ENCODE peak calls at places on chromosomes 3 and 15, in nine cellular contexts. V is stomach, B is tibial nerve, O is heart left ventricle, Q is heart right ventricle, D is lower lobe of right lung, T is cardiac muscle cell, G is GM06990, C is thoracic aorta. P is an unnamed sample.

GRCh38 chr3:51679777-51680176 is 8.7 kb downstream of the TEX264 start:
- DNase-seq in V (no peak), B (no peak), O (peak), Q (no peak), D (no peak), T (no peak), G (no peak), C (no peak), P (no peak)

GRCh38 chr15:60809375-60809774 is 330.4 kb upstream of the ICE2 start:
- DNase-seq in V (no peak), B (no peak), O (no peak), Q (no peak), D (no peak), T (no peak), G (no peak), C (no peak), P (no peak)

GRCh38 chr3:20669184-20669583 is 483.2 kb upstream of the SGO1 start:
- DNase-seq in V (no peak), B (no peak), O (peak), Q (peak), D (no peak), T (peak), G (no peak), C (no peak), P (no peak)

GRCh38 chr15:70281811-70282307 is 184.1 kb upstream of the TLE3 start:
- DNase-seq in V (no peak), B (no peak), O (no peak), Q (no peak), D (no peak), T (peak), G (no peak), C (no peak), P (no peak)

GRCh38 chr15:41354371-41354770 is 21.7 kb downstream of the NUSAP1 start:
- DNase-seq in V (no peak), B (no peak), O (no peak), Q (no peak), D (no peak), T (no peak), G (no peak), C (no peak), P (no peak)

GRCh38 chr15:36414670-36415069 is 164.8 kb upstream of the CDIN1 start:
- DNase-seq in V (no peak), B (no peak), O (no peak), Q (no peak), D (no peak), T (peak), G (no peak), C (no peak), P (no peak)

GRCh38 chr3:161273589-161274218 is 52.6 kb downstream of the NMD3 start:
- DNase-seq in V (no peak), B (no peak), O (no peak), Q (no peak), D (no peak), T (peak), G (no peak), C (no peak), P (no peak)

GRCh38 chr3:113948015-113948917 is 453 bp downstream of the ZDHHC23 start:
- DNase-seq in V (peak), B (no peak), O (no peak), Q (peak), D (peak), T (no peak), G (peak), C (no peak), P (no peak)

GRCh38 chr15:35736150-35736549 is 190.2 kb upstream of the DPH6 start:
- DNase-seq in V (peak), B (no peak), O (no peak), Q (no peak), D (no peak), T (peak), G (no peak), C (no peak), P (no peak)

GRCh38 chr3:147812186-147812911 is 403.2 kb downstream of the ZIC1 start:
- DNase-seq in V (no peak), B (no peak), O (no peak), Q (no peak), D (no peak), T (no peak), G (no peak), C (no peak), P (no peak)

GRCh38 chr3:52891615-52892081 is 5.7 kb downstream of the STIMATE start:
- DNase-seq in V (no peak), B (no peak), O (no peak), Q (no peak), D (peak), T (peak), G (peak), C (no peak), P (no peak)

GRCh38 chr15:42385206-42385979 is 26.1 kb downstream of the CAPN3 start:
- DNase-seq in V (peak), B (no peak), O (no peak), Q (no peak), D (no peak), T (peak), G (no peak), C (no peak), P (no peak)

GRCh38 chr3:137771401-137772230 is 7.5 kb downstream of the SOX14 start:
- DNase-seq in V (no peak), B (no peak), O (no peak), Q (no peak), D (no peak), T (no peak), G (no peak), C (no peak), P (no peak)

GRCh38 chr15:95902606-95903005 is 427.9 kb upstream of the NR2F2 start:
- DNase-seq in V (no peak), B (no peak), O (no peak), Q (no peak), D (no peak), T (no peak), G (no peak), C (no peak), P (no peak)

GRCh38 chr3:16923112-16923511 is 38.4 kb downstream of the PLCL2 start:
- DNase-seq in V (no peak), B (no peak), O (no peak), Q (no peak), D (no peak), T (no peak), G (no peak), C (no peak), P (no peak)

GRCh38 chr15:80171787-80172186 is 19.0 kb downstream of the FAH start:
- DNase-seq in V (no peak), B (no peak), O (no peak), Q (no peak), D (no peak), T (no peak), G (no peak), C (no peak), P (no peak)

GRCh38 chr3:99522147-99522546 is 116.2 kb upstream of the COL8A1 start:
- DNase-seq in V (no peak), B (no peak), O (no peak), Q (no peak), D (no peak), T (no peak), G (no peak), C (no peak), P (no peak)

GRCh38 chr15:65110676-65111292 is 4.2 kb downstream of the UBAP1L start:
- DNase-seq in V (no peak), B (no peak), O (no peak), Q (no peak), D (no peak), T (peak), G (no peak), C (no peak), P (no peak)

GRCh38 chr3:59406943-59407342 is 357.1 kb upstream of the CFAP20DC start:
- DNase-seq in V (no peak), B (no peak), O (no peak), Q (no peak), D (no peak), T (no peak), G (no peak), C (no peak), P (peak)

GRCh38 chr3:107654218-107654617 is 131.5 kb downstream of the BBX start:
- DNase-seq in V (no peak), B (no peak), O (no peak), Q (no peak), D (no peak), T (no peak), G (no peak), C (no peak), P (no peak)

GRCh38 chr15:87326274-87326673 is 930.3 kb downstream of the NTRK3 start:
- DNase-seq in V (no peak), B (no peak), O (no peak), Q (no peak), D (no peak), T (no peak), G (no peak), C (no peak), P (no peak)

GRCh38 chr3:102165367-102165766 is 269.4 kb upstream of the ZPLD1 start:
- DNase-seq in V (no peak), B (no peak), O (no peak), Q (no peak), D (no peak), T (peak), G (no peak), C (no peak), P (no peak)

GRCh38 chr3:41369838-41370237 is 170.5 kb downstream of the CTNNB1 start:
- DNase-seq in V (no peak), B (no peak), O (no peak), Q (no peak), D (no peak), T (no peak), G (no peak), C (no peak), P (no peak)

GRCh38 chr15:74184582-74185091 is 11.1 kb downstream of the ISLR start:
- DNase-seq in V (no peak), B (no peak), O (peak), Q (no peak), D (no peak), T (no peak), G (no peak), C (no peak), P (no peak)

GRCh38 chr3:38026856-38027255 is 2.6 kb downstream of the PLCD1 start:
- DNase-seq in V (no peak), B (no peak), O (no peak), Q (no peak), D (no peak), T (no peak), G (no peak), C (no peak), P (no peak)

GRCh38 chr15:76905855-76906254 is 715 bp upstream of the SCAPER start:
- DNase-seq in V (no peak), B (no peak), O (no peak), Q (peak), D (no peak), T (peak), G (no peak), C (no peak), P (no peak)

GRCh38 chr3:14369675-14370669 is 32.4 kb upstream of the SLC6A6 start:
- DNase-seq in V (peak), B (no peak), O (no peak), Q (no peak), D (peak), T (no peak), G (no peak), C (no peak), P (no peak)

GRCh38 chr3:14373753-14374376 is 28.5 kb upstream of the SLC6A6 start:
- DNase-seq in V (no peak), B (no peak), O (no peak), Q (no peak), D (no peak), T (no peak), G (no peak), C (no peak), P (no peak)

GRCh38 chr3:14370719-14371572 is 31.5 kb upstream of the SLC6A6 start:
- DNase-seq in V (no peak), B (no peak), O (no peak), Q (no peak), D (no peak), T (no peak), G (no peak), C (no peak), P (no peak)

GRCh38 chr3:14372587-14372986 is 29.8 kb upstream of the SLC6A6 start:
- DNase-seq in V (no peak), B (no peak), O (no peak), Q (no peak), D (no peak), T (no peak), G (no peak), C (no peak), P (no peak)

GRCh38 chr3:14371573-14372474 is 30.6 kb upstream of the SLC6A6 start:
- DNase-seq in V (peak), B (peak), O (peak), Q (peak), D (peak), T (peak), G (no peak), C (peak), P (no peak)
- TF ChIP-seq CTCF in V (no peak), B (no peak), O (no peak), Q (no peak), D (peak), T (peak), G (no peak), C (no peak), P (no peak)

GRCh38 chr3:188720636-188721035 is 451.1 kb upstream of the TPRG1 start:
- DNase-seq in V (no peak), B (no peak), O (no peak), Q (no peak), D (no peak), T (peak), G (no peak), C (no peak), P (no peak)

GRCh38 chr3:188721312-188721711 is 450.5 kb upstream of the TPRG1 start:
- DNase-seq in V (no peak), B (no peak), O (no peak), Q (no peak), D (no peak), T (no peak), G (no peak), C (no peak), P (no peak)

GRCh38 chr3:188722963-188723362 is 448.8 kb upstream of the TPRG1 start:
- DNase-seq in V (no peak), B (no peak), O (no peak), Q (no peak), D (no peak), T (no peak), G (no peak), C (no peak), P (no peak)

GRCh38 chr3:188720215-188720614 is 451.6 kb upstream of the TPRG1 start:
- DNase-seq in V (no peak), B (no peak), O (no peak), Q (no peak), D (no peak), T (no peak), G (no peak), C (no peak), P (no peak)

DNA sequence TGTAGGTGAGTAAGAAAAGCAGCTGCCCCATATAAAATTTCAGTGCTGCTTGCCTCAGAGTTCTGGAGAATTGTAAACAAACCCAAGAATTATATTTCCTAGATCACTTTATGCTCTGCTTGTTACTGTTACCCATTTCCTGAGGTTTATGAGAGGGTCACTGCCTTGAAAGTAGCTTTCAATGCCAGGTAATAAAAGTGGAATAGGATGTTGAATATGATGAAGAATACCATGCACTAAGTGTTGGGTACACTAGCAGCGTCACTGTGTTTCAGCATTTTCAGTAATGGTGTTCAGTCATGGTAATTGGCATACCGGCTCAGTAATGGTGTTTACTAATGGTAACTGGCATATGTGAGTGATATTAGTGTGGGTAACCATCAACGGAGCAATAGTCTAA is 449.8 kb upstream of the TPRG1 start:
- DNase-seq in V (no peak), B (no peak), O (no peak), Q (no peak), D (no peak), T (no peak), G (no peak), C (no peak), P (no peak)
- H3K4me3 ChIP-seq in V (no peak), B (no peak), O (no peak), Q (no peak), D (no peak), T (no peak), G (no peak), C (no peak), P (no peak)

GRCh38 chr15:91348812-91349500 is 248.9 kb downstream of the SV2B start:
- DNase-seq in V (no peak), B (no peak), O (no peak), Q (no peak), D (no peak), T (no peak), G (no peak), C (no peak), P (no peak)
- TF ChIP-seq CTCF in V (no peak), B (no peak), O (no peak), Q (no peak), D (no peak), T (no peak), G (no peak), C (no peak), P (no peak)

GRCh38 chr3:93981649-93982048 is 1.7 kb downstream of the ARL13B start:
- DNase-seq in V (no peak), B (no peak), O (no peak), Q (no peak), D (no peak), T (no peak), G (no peak), C (no peak), P (no peak)
- H3K4me3 ChIP-seq in V (no peak), B (no peak), O (no peak), Q (no peak), D (no peak), T (no peak), G (no peak), C (no peak), P (no peak)

DNA sequence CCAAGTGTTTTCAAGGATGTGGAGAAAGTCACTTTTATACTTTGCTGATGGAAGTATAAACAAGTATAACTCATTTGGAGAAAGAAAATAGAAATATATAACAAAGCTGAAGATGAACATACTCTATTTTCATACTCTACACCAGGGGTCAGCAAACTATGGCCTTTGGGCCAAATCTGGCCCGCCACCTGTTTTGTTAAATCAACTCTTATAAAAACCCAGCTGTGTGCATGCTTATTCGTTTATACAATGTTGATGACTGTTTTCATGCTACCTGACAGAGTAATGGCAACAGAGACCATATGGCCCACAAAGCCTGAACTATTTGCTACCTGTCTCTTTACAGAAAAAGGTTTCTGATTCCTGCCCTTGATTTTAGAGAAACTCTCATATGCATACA is 124.0 kb downstream of the NR1D2 start:
- DNase-seq in V (no peak), B (no peak), O (peak), Q (no peak), D (no peak), T (peak), G (no peak), C (no peak), P (no peak)
- TF ChIP-seq CTCF in V (no peak), B (no peak), O (peak), Q (no peak), D (peak), T (peak), G (no peak), C (peak), P (peak)

DNA sequence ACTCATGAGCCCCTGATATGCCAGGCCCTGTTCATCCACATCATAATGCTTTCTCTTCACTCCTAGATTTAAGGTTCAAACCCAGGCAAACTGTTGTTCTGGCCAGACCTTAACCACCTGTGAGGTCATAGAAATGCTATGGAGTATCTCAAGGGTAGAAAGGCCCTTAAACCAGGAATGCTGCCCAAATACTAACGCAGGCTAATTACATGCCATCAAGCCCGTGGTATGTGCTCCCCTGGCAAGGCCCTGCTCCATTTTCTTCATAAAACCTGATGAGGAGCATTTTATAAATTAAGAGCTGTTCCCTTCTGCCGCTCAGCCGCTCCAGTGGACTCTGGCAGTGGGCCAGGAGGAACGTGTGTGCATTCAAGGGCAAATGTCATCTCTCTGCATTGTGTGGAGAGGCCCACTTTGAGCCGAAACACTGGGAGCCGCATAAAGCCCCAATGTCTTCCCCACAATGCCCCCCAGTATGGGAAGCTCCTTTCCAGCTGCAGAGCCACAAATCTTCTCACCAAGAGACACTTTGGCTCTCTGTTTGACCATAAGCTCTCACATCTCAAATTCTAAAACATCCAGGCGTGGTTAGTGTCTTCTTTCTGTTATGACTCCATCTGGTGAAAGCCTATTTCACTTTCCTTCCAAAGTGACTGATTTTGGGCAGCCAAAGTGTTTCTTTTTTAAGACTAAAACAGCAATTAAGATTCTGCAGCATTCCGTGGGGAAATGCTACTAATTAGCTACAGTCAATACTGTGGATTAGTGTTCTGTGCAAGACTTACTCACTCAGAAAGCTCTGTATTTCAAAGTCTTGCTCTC is 210.7 kb upstream of the NR2E3 start:
- DNase-seq in V (peak), B (no peak), O (peak), Q (peak), D (peak), T (peak), G (no peak), C (no peak), P (no peak)
- H3K4me3 ChIP-seq in V (no peak), B (no peak), O (no peak), Q (no peak), D (no peak), T (no peak), G (no peak), C (no peak), P (no peak)

GRCh38 chr15:48645558-48646330 is at the start of gene FBN1:
- DNase-seq in V (peak), B (peak), O (peak), Q (peak), D (peak), T (peak), G (peak), C (peak), P (peak)

GRCh38 chr15:48646364-48646763 is 855 bp upstream of the FBN1 start:
- DNase-seq in V (no peak), B (no peak), O (no peak), Q (no peak), D (no peak), T (no peak), G (no peak), C (no peak), P (no peak)

GRCh38 chr15:48650931-48651330 is 5.4 kb upstream of the FBN1 start:
- DNase-seq in V (no peak), B (no peak), O (no peak), Q (no peak), D (no peak), T (no peak), G (no peak), C (no peak), P (no peak)

GRCh38 chr15:48644827-48645557 is 517 bp downstream of the FBN1 start:
- DNase-seq in V (no peak), B (no peak), O (peak), Q (peak), D (peak), T (peak), G (peak), C (no peak), P (no peak)

GRCh38 chr15:48647963-48648362 is 2.5 kb upstream of the FBN1 start:
- DNase-seq in V (no peak), B (no peak), O (no peak), Q (no peak), D (no peak), T (peak), G (no peak), C (no peak), P (no peak)
- TF ChIP-seq CTCF in V (no peak), B (no peak), O (no peak), Q (no peak), D (no peak), T (peak), G (no peak), C (peak), P (peak)

P was measured in GM12864.